ENCODE peak calls at places on chromosomes 5 and 9, in five cellular contexts. One of them, this sample, is unnamed.

GRCh38 chr5:144467795-144468194 is 297.1 kb downstream of the KCTD16 start:
- DNase-seq in islet precursor cell: peak
- DNase-seq in left ventricle myocardium inferior: no peak
- DNase-seq in stimulated activated CD4-positive, alpha-beta T cell treated with anti-CD3 and anti-CD28 coated beads, Interleukin-2, amount 100 ng/mL, for 48 hours: no peak
- DNase-seq in right atrium auricular region: no peak
- DNase-seq in this sample: no peak

GRCh38 chr9:2494571-2494970 is 127.0 kb upstream of the VLDLR start:
- DNase-seq in islet precursor cell: peak
- DNase-seq in left ventricle myocardium inferior: no peak
- DNase-seq in stimulated activated CD4-positive, alpha-beta T cell treated with anti-CD3 and anti-CD28 coated beads, Interleukin-2, amount 100 ng/mL, for 48 hours: no peak
- DNase-seq in right atrium auricular region: no peak
- DNase-seq in this sample: no peak

GRCh38 chr5:98938459-98938858 is 9.7 kb upstream of the CHD1 start:
- DNase-seq in islet precursor cell: no peak
- DNase-seq in left ventricle myocardium inferior: no peak
- DNase-seq in stimulated activated CD4-positive, alpha-beta T cell treated with anti-CD3 and anti-CD28 coated beads, Interleukin-2, amount 100 ng/mL, for 48 hours: no peak
- DNase-seq in right atrium auricular region: no peak
- DNase-seq in this sample: no peak

GRCh38 chr9:72041775-72042194 is 18.6 kb downstream of the C9orf57 start:
- DNase-seq in islet precursor cell: no peak
- DNase-seq in left ventricle myocardium inferior: peak
- DNase-seq in stimulated activated CD4-positive, alpha-beta T cell treated with anti-CD3 and anti-CD28 coated beads, Interleukin-2, amount 100 ng/mL, for 48 hours: no peak
- DNase-seq in right atrium auricular region: peak
- DNase-seq in this sample: no peak

GRCh38 chr5:34742112-34742511 is 86.0 kb downstream of the RAI14 start:
- DNase-seq in islet precursor cell: no peak
- DNase-seq in left ventricle myocardium inferior: no peak
- DNase-seq in stimulated activated CD4-positive, alpha-beta T cell treated with anti-CD3 and anti-CD28 coated beads, Interleukin-2, amount 100 ng/mL, for 48 hours: no peak
- DNase-seq in right atrium auricular region: no peak
- DNase-seq in this sample: no peak

GRCh38 chr5:93151896-93152295 is 429.1 kb downstream of the NR2F1-AS1 start:
- DNase-seq in islet precursor cell: no peak
- DNase-seq in left ventricle myocardium inferior: no peak
- DNase-seq in stimulated activated CD4-positive, alpha-beta T cell treated with anti-CD3 and anti-CD28 coated beads, Interleukin-2, amount 100 ng/mL, for 48 hours: no peak
- DNase-seq in right atrium auricular region: no peak
- DNase-seq in this sample: no peak

GRCh38 chr5:110769282-110769681 is 30.5 kb downstream of the SLC25A46 start:
- DNase-seq in islet precursor cell: no peak
- DNase-seq in left ventricle myocardium inferior: no peak
- DNase-seq in stimulated activated CD4-positive, alpha-beta T cell treated with anti-CD3 and anti-CD28 coated beads, Interleukin-2, amount 100 ng/mL, for 48 hours: no peak
- DNase-seq in right atrium auricular region: no peak
- DNase-seq in this sample: no peak

GRCh38 chr9:87824886-87825285 is 57.8 kb upstream of the SPATA31E1 start:
- DNase-seq in islet precursor cell: peak
- DNase-seq in left ventricle myocardium inferior: no peak
- DNase-seq in stimulated activated CD4-positive, alpha-beta T cell treated with anti-CD3 and anti-CD28 coated beads, Interleukin-2, amount 100 ng/mL, for 48 hours: no peak
- DNase-seq in right atrium auricular region: no peak
- DNase-seq in this sample: no peak

GRCh38 chr9:95004452-95005275 is 278.2 kb downstream of the AOPEP start:
- DNase-seq in islet precursor cell: peak
- DNase-seq in left ventricle myocardium inferior: peak
- DNase-seq in stimulated activated CD4-positive, alpha-beta T cell treated with anti-CD3 and anti-CD28 coated beads, Interleukin-2, amount 100 ng/mL, for 48 hours: peak
- DNase-seq in right atrium auricular region: no peak
- DNase-seq in this sample: no peak

GRCh38 chr9:72509053-72509452 is 12.4 kb upstream of the TMC1 start:
- DNase-seq in islet precursor cell: no peak
- DNase-seq in left ventricle myocardium inferior: no peak
- DNase-seq in stimulated activated CD4-positive, alpha-beta T cell treated with anti-CD3 and anti-CD28 coated beads, Interleukin-2, amount 100 ng/mL, for 48 hours: no peak
- DNase-seq in right atrium auricular region: no peak
- DNase-seq in this sample: no peak

GRCh38 chr9:131771646-131772045 is 31.8 kb upstream of the RAPGEF1 start:
- DNase-seq in islet precursor cell: no peak
- DNase-seq in left ventricle myocardium inferior: no peak
- DNase-seq in stimulated activated CD4-positive, alpha-beta T cell treated with anti-CD3 and anti-CD28 coated beads, Interleukin-2, amount 100 ng/mL, for 48 hours: no peak
- DNase-seq in right atrium auricular region: no peak
- DNase-seq in this sample: no peak

GRCh38 chr9:130382086-130382485 is 62.7 kb upstream of the ASS1 start:
- DNase-seq in islet precursor cell: no peak
- DNase-seq in left ventricle myocardium inferior: no peak
- DNase-seq in stimulated activated CD4-positive, alpha-beta T cell treated with anti-CD3 and anti-CD28 coated beads, Interleukin-2, amount 100 ng/mL, for 48 hours: no peak
- DNase-seq in right atrium auricular region: no peak
- DNase-seq in this sample: no peak

GRCh38 chr9:35116539-35116897 is 856 bp upstream of the ATOSB start:
- DNase-seq in islet precursor cell: no peak
- DNase-seq in left ventricle myocardium inferior: no peak
- DNase-seq in stimulated activated CD4-positive, alpha-beta T cell treated with anti-CD3 and anti-CD28 coated beads, Interleukin-2, amount 100 ng/mL, for 48 hours: no peak
- DNase-seq in right atrium auricular region: no peak
- DNase-seq in this sample: no peak

GRCh38 chr5:156036640-156037039 is 290.3 kb upstream of the SGCD start:
- DNase-seq in islet precursor cell: no peak
- DNase-seq in left ventricle myocardium inferior: no peak
- DNase-seq in stimulated activated CD4-positive, alpha-beta T cell treated with anti-CD3 and anti-CD28 coated beads, Interleukin-2, amount 100 ng/mL, for 48 hours: no peak
- DNase-seq in right atrium auricular region: no peak
- DNase-seq in this sample: no peak

GRCh38 chr9:93083592-93084470 is 12.2 kb upstream of the CARD19 start:
- DNase-seq in islet precursor cell: peak
- DNase-seq in left ventricle myocardium inferior: no peak
- DNase-seq in stimulated activated CD4-positive, alpha-beta T cell treated with anti-CD3 and anti-CD28 coated beads, Interleukin-2, amount 100 ng/mL, for 48 hours: no peak
- DNase-seq in right atrium auricular region: no peak
- DNase-seq in this sample: no peak

GRCh38 chr5:127812570-127812969 is 109.4 kb downstream of the CCDC192 start:
- DNase-seq in islet precursor cell: no peak
- DNase-seq in left ventricle myocardium inferior: no peak
- DNase-seq in stimulated activated CD4-positive, alpha-beta T cell treated with anti-CD3 and anti-CD28 coated beads, Interleukin-2, amount 100 ng/mL, for 48 hours: no peak
- DNase-seq in right atrium auricular region: no peak
- DNase-seq in this sample: no peak

GRCh38 chr5:9885164-9885563 is 255.0 kb upstream of the TAS2R1 start:
- DNase-seq in islet precursor cell: no peak
- DNase-seq in left ventricle myocardium inferior: no peak
- DNase-seq in stimulated activated CD4-positive, alpha-beta T cell treated with anti-CD3 and anti-CD28 coated beads, Interleukin-2, amount 100 ng/mL, for 48 hours: no peak
- DNase-seq in right atrium auricular region: no peak
- DNase-seq in this sample: no peak

GRCh38 chr5:134742134-134742533 is 3.8 kb downstream of the CAMLG start:
- DNase-seq in islet precursor cell: no peak
- DNase-seq in left ventricle myocardium inferior: no peak
- DNase-seq in stimulated activated CD4-positive, alpha-beta T cell treated with anti-CD3 and anti-CD28 coated beads, Interleukin-2, amount 100 ng/mL, for 48 hours: no peak
- DNase-seq in right atrium auricular region: no peak
- DNase-seq in this sample: no peak

GRCh38 chr5:169547508-169547907 is 36.1 kb upstream of the SPDL1 start:
- DNase-seq in islet precursor cell: no peak
- DNase-seq in left ventricle myocardium inferior: no peak
- DNase-seq in stimulated activated CD4-positive, alpha-beta T cell treated with anti-CD3 and anti-CD28 coated beads, Interleukin-2, amount 100 ng/mL, for 48 hours: no peak
- DNase-seq in right atrium auricular region: no peak
- DNase-seq in this sample: no peak

GRCh38 chr5:125043781-125044391 is 297.4 kb upstream of the ZNF608 start:
- DNase-seq in islet precursor cell: no peak
- DNase-seq in left ventricle myocardium inferior: peak
- DNase-seq in stimulated activated CD4-positive, alpha-beta T cell treated with anti-CD3 and anti-CD28 coated beads, Interleukin-2, amount 100 ng/mL, for 48 hours: no peak
- DNase-seq in right atrium auricular region: no peak
- DNase-seq in this sample: no peak

GRCh38 chr9:115264333-115264732 is 146.4 kb upstream of the TNC start:
- DNase-seq in islet precursor cell: no peak
- DNase-seq in left ventricle myocardium inferior: no peak
- DNase-seq in stimulated activated CD4-positive, alpha-beta T cell treated with anti-CD3 and anti-CD28 coated beads, Interleukin-2, amount 100 ng/mL, for 48 hours: no peak
- DNase-seq in right atrium auricular region: no peak
- DNase-seq in this sample: no peak

GRCh38 chr9:134236001-134236421 is 71.6 kb upstream of the RNU6ATAC start:
- DNase-seq in islet precursor cell: no peak
- DNase-seq in left ventricle myocardium inferior: no peak
- DNase-seq in stimulated activated CD4-positive, alpha-beta T cell treated with anti-CD3 and anti-CD28 coated beads, Interleukin-2, amount 100 ng/mL, for 48 hours: no peak
- DNase-seq in right atrium auricular region: peak
- DNase-seq in this sample: no peak

GRCh38 chr9:108040783-108041182 is 551.2 kb upstream of the KLF4 start:
- DNase-seq in islet precursor cell: peak
- DNase-seq in left ventricle myocardium inferior: no peak
- DNase-seq in stimulated activated CD4-positive, alpha-beta T cell treated with anti-CD3 and anti-CD28 coated beads, Interleukin-2, amount 100 ng/mL, for 48 hours: no peak
- DNase-seq in right atrium auricular region: no peak
- DNase-seq in this sample: no peak

GRCh38 chr5:154816891-154817492 is 33.4 kb downstream of the FAXDC2 start:
- DNase-seq in islet precursor cell: no peak
- DNase-seq in left ventricle myocardium inferior: no peak
- DNase-seq in stimulated activated CD4-positive, alpha-beta T cell treated with anti-CD3 and anti-CD28 coated beads, Interleukin-2, amount 100 ng/mL, for 48 hours: no peak
- DNase-seq in right atrium auricular region: no peak
- DNase-seq in this sample: no peak

GRCh38 chr5:61817472-61818326 is 485.6 kb downstream of the ZSWIM6 start:
- DNase-seq in islet precursor cell: peak
- DNase-seq in left ventricle myocardium inferior: peak
- DNase-seq in stimulated activated CD4-positive, alpha-beta T cell treated with anti-CD3 and anti-CD28 coated beads, Interleukin-2, amount 100 ng/mL, for 48 hours: no peak
- DNase-seq in right atrium auricular region: no peak
- DNase-seq in this sample: peak

GRCh38 chr5:74725331-74725730 is 40.3 kb downstream of the HEXB start:
- DNase-seq in islet precursor cell: no peak
- DNase-seq in left ventricle myocardium inferior: no peak
- DNase-seq in stimulated activated CD4-positive, alpha-beta T cell treated with anti-CD3 and anti-CD28 coated beads, Interleukin-2, amount 100 ng/mL, for 48 hours: no peak
- DNase-seq in right atrium auricular region: no peak
- DNase-seq in this sample: no peak

GRCh38 chr9:12640021-12640587 is 53.1 kb upstream of the TYRP1 start:
- DNase-seq in islet precursor cell: no peak
- DNase-seq in left ventricle myocardium inferior: no peak
- DNase-seq in stimulated activated CD4-positive, alpha-beta T cell treated with anti-CD3 and anti-CD28 coated beads, Interleukin-2, amount 100 ng/mL, for 48 hours: no peak
- DNase-seq in right atrium auricular region: no peak
- DNase-seq in this sample: peak

GRCh38 chr5:17000296-17000939 is 64.3 kb upstream of the MYO10 start:
- DNase-seq in islet precursor cell: no peak
- DNase-seq in left ventricle myocardium inferior: no peak
- DNase-seq in stimulated activated CD4-positive, alpha-beta T cell treated with anti-CD3 and anti-CD28 coated beads, Interleukin-2, amount 100 ng/mL, for 48 hours: no peak
- DNase-seq in right atrium auricular region: no peak
- DNase-seq in this sample: no peak